ENCODE peak calls at places on chromosomes 6 and 20, in nine cellular contexts. M is spleen; N is CD8-positive, alpha-beta T cell; T is hepatocyte; E is fibroblast of lung; V is BJ; Q is coronary artery; Z is CD4-positive, CD25-positive, alpha-beta regulatory T cell; F is thoracic aorta. X is an unnamed sample.

GRCh38 chr6:134170844-134171243 is 118.4 kb upstream of the SLC2A12 start:
- DNase-seq in N (no peak), T (no peak), V (no peak), F (no peak), Z (no peak), E (peak), Q (no peak), M (no peak), X (no peak)

GRCh38 chr20:24965065-24965919 is 16.2 kb downstream of the CST7 start:
- DNase-seq in F (no peak), Q (no peak), V (no peak), T (no peak), Z (no peak), E (no peak), M (peak), N (no peak), X (no peak)

GRCh38 chr20:58692579-58693225 is at the start of gene NPEPL1:
- DNase-seq in N (peak), V (no peak), F (no peak), M (peak), Z (peak), T (peak), E (peak), Q (peak), X (peak)

GRCh38 chr20:2130668-2131067 is 29.0 kb downstream of the STK35 start:
- DNase-seq in Q (no peak), F (no peak), E (no peak), N (no peak), V (no peak), Z (no peak), T (no peak), M (peak), X (peak)

GRCh38 chr20:17227199-17227535 is 327 bp downstream of the PCSK2 start:
- DNase-seq in Z (no peak), T (peak), F (no peak), Q (no peak), V (no peak), E (no peak), N (no peak), M (no peak), X (peak)

GRCh38 chr6:79646006-79646405 is 14.9 kb downstream of the SH3BGRL2 start:
- DNase-seq in F (no peak), M (no peak), Q (no peak), T (no peak), V (no peak), Z (no peak), N (peak), E (no peak), X (no peak)

GRCh38 chr6:44504321-44504761 is 116.8 kb downstream of the CDC5L start:
- DNase-seq in T (no peak), N (no peak), V (no peak), E (peak), Z (no peak), M (no peak), F (no peak), Q (no peak), X (no peak)

GRCh38 chr6:69279805-69280204 is 517.0 kb downstream of the LMBRD1 start:
- DNase-seq in F (no peak), Z (no peak), Q (no peak), V (no peak), M (no peak), N (no peak), T (no peak), E (no peak), X (no peak)

GRCh38 chr6:144653885-144654505 is 368.9 kb downstream of the UTRN start:
- DNase-seq in E (no peak), N (no peak), Z (no peak), F (no peak), T (no peak), V (no peak), M (no peak), Q (no peak), X (no peak)

GRCh38 chr6:116010400-116011095 is 50.1 kb downstream of the FRK start:
- DNase-seq in N (peak), V (no peak), M (peak), E (peak), Z (peak), Q (peak), F (peak), T (peak), X (peak)

GRCh38 chr20:64010711-64011237 is 25.2 kb upstream of the C20orf204 start:
- DNase-seq in N (no peak), V (peak), Z (no peak), T (no peak), E (peak), M (no peak), Q (no peak), F (no peak), X (no peak)

GRCh38 chr20:63940472-63941266 is 15.5 kb downstream of the UCKL1 start:
- DNase-seq in N (no peak), F (no peak), V (no peak), Z (no peak), E (no peak), Q (no peak), T (no peak), M (peak), X (no peak)

GRCh38 chr6:42547407-42548329 is 16.2 kb upstream of the UBR2 start:
- DNase-seq in Q (peak), V (no peak), N (peak), Z (peak), M (peak), T (peak), E (peak), F (peak), X (peak)

GRCh38 chr6:164897523-164898094 is 411.8 kb downstream of the C6orf118 start:
- DNase-seq in F (no peak), V (no peak), T (no peak), M (no peak), Q (no peak), N (no peak), E (no peak), Z (no peak), X (peak)

GRCh38 chr20:5933802-5934436 is 16.4 kb downstream of the TRMT6 start:
- DNase-seq in N (no peak), Q (no peak), T (no peak), V (no peak), Z (no peak), M (no peak), F (no peak), E (peak), X (peak)

GRCh38 chr6:140485740-140486467 is 1111.5 kb upstream of the CITED2 start:
- DNase-seq in T (peak), M (no peak), V (peak), Q (no peak), Z (no peak), F (peak), E (peak), N (no peak), X (no peak)

GRCh38 chr20:1005452-1006027 is 3.4 kb upstream of the RSPO4 start:
- DNase-seq in T (peak), M (no peak), E (peak), F (no peak), N (no peak), Z (no peak), Q (peak), V (no peak), X (peak)

GRCh38 chr20:1900321-1900791 is 5.1 kb downstream of the SIRPA start:
- DNase-seq in V (peak), T (peak), N (no peak), F (no peak), Q (no peak), E (peak), Z (no peak), M (no peak), X (peak)

GRCh38 chr6:139550361-139550760 is 175.9 kb upstream of the CITED2 start:
- DNase-seq in M (no peak), V (no peak), Q (no peak), N (no peak), F (no peak), Z (no peak), T (no peak), E (no peak), X (no peak)

GRCh38 chr6:98834060-98835031 is at the start of gene POU3F2:
- DNase-seq in M (peak), Z (peak), F (peak), N (peak), T (peak), E (peak), V (peak), Q (peak), X (peak)

GRCh38 chr6:98836025-98836961 is 1.9 kb downstream of the POU3F2 start:
- DNase-seq in Z (no peak), T (no peak), N (no peak), Q (no peak), V (no peak), F (no peak), E (no peak), M (no peak), X (peak)

GRCh38 chr6:98833101-98834059 is 994 bp upstream of the POU3F2 start:
- DNase-seq in Z (no peak), Q (no peak), T (peak), M (peak), E (peak), V (no peak), F (no peak), N (no peak), X (peak)

GRCh38 chr6:98836962-98837944 is 2.9 kb downstream of the POU3F2 start:
- DNase-seq in E (no peak), M (no peak), F (no peak), Z (no peak), T (no peak), N (no peak), V (no peak), Q (no peak), X (no peak)

GRCh38 chr6:98835149-98836024 is 1.0 kb downstream of the POU3F2 start:
- DNase-seq in V (no peak), E (no peak), N (no peak), F (no peak), T (peak), M (peak), Q (no peak), Z (no peak), X (peak)
- H3K4me3 ChIP-seq in V (peak), E (no peak), N (no peak), F (peak), T (no peak), M (peak), Q (peak), Z (peak), X (peak)

GRCh38 chr6:13371421-13372072 is 43.2 kb upstream of the TBC1D7 start:
- DNase-seq in F (no peak), Q (no peak), N (no peak), M (no peak), Z (no peak), E (no peak), T (no peak), V (no peak), X (no peak)
- H3K4me3 ChIP-seq in F (no peak), Q (no peak), N (no peak), M (no peak), Z (no peak), E (no peak), T (no peak), V (no peak), X (no peak)

GRCh38 chr6:142087950-142088857 is 44.5 kb upstream of the GJE1 start:
- DNase-seq in T (no peak), N (no peak), E (no peak), V (no peak), Z (no peak), M (no peak), Q (no peak), F (no peak), X (no peak)

DNA sequence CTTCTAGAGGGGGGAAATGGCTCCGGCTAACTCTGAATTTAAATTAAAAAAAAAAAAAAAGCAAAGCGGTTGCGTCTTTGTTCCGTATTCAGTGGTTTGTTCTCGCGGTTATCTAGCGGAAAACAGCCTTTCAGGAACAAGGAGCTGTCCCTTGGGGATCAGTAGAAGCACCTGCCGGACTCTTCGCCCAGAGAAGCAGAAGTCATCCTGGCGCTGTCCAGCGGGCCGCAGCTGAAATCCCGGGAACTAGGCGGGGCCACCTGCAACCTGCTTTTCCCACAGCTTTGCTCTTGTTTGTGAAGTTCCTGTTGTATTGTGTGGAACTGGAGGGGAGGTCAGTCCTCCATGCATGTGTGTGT is 43.9 kb upstream of the GJE1 start:
- DNase-seq in T (peak), M (no peak), N (no peak), Q (no peak), V (peak), F (no peak), Z (no peak), E (peak), X (peak)
- H3K4me3 ChIP-seq in T (no peak), M (no peak), N (no peak), Q (no peak), V (no peak), F (no peak), Z (no peak), E (no peak), X (no peak)

GRCh38 chr6:148508401-148509151 is 165.9 kb downstream of the SASH1 start:
- DNase-seq in T (peak), Z (no peak), N (no peak), F (no peak), V (no peak), E (peak), Q (no peak), M (no peak), X (peak)

GRCh38 chr6:148507774-148508173 is 165.1 kb downstream of the SASH1 start:
- DNase-seq in V (no peak), M (no peak), E (peak), Q (no peak), T (no peak), Z (no peak), F (no peak), N (no peak), X (no peak)

GRCh38 chr6:148513145-148514071 is 170.8 kb downstream of the SASH1 start:
- DNase-seq in V (no peak), T (no peak), M (no peak), F (no peak), E (peak), N (no peak), Q (no peak), Z (no peak), X (peak)

GRCh38 chr6:148509152-148509571 is 166.5 kb downstream of the SASH1 start:
- DNase-seq in M (no peak), E (peak), T (no peak), N (no peak), F (no peak), Z (no peak), V (no peak), Q (no peak), X (no peak)

DNA sequence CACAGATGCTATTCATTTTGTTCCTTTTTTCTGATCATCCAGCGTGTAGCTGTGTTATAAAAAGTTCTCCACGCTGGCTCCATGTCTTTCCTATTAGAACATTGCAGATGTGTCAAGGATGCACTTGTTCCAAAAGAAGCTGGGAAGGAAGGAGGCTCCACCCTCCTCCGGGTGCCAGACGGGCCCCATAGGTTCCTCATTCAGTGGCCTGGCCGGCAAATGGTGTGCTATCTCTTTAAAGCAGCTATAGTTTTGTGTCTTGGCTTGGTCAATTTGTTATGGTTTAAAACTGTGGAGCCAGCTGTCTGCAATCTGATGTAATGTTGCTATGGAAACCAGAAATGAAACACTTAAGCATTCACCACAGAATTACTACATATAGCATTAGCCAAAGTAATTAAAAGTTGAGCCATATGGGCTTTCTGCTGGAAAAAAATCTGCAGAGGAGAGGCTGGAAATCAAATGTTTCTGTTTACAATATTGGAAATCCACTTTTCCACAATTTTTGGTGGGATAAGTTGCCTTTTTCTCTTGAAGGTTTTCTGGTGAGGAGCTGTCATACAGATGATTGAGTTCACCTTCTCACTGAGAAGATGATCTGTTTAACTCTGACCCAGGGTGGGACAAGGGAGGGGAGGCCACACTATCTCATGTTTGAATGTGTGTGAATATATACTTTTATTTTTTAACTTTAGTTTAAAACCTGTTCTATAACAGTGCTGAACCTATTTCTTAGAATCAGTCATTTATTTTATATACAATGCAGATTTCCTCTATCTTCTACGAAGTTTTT is 167.3 kb downstream of the SASH1 start:
- DNase-seq in V (peak), Q (peak), M (no peak), F (no peak), T (peak), N (no peak), Z (no peak), E (peak), X (no peak)
- H3K4me3 ChIP-seq in V (peak), Q (peak), M (peak), F (peak), T (no peak), N (no peak), Z (no peak), E (peak), X (no peak)

DNA sequence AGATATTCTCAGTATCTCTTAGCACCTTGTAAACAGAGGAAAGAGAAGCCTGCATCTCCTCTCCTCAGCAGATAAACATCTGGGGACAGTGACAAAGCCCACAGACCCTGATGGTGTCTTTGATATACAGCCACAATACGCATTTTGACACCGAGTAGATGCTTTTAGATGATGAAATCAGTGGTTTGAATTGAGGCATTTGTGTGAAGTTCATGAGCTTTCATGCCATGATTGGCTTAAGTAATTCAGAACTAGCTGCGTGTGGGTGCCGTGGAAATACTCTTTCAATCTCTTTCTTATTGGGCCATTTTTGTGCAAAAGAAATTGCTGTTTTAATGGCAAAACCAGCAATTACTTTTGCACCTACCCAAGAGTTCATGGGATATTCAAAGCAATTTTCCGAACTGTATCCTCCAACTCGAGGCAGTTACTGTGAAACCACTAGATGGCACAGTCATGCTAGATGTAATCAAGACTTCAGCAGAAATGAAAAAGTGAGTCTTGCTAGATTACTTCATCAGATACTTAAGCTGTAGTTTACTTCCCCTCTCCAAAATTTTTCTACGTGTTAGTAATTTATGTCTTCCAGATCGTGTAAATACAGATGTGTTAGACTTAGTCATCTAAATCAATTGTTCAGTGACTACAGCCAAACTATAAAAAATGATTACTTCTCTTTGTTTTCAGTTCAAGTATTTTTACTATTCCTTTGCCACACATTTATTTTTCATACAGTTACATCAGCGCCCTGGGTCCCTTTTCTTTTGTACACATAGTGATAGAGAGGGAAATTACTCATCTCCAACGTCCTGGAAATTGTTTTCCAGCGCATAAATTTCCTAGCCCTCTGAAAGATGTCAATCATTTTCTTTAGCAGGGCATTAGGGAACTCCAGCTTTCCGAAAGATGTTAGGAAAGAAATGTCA is 49.4 kb downstream of the IYD start:
- DNase-seq in V (peak), F (no peak), T (peak), Q (no peak), E (peak), M (no peak), N (no peak), Z (no peak), X (peak)
- H3K4me3 ChIP-seq in V (peak), F (peak), T (no peak), Q (peak), E (peak), M (peak), N (peak), Z (peak), X (no peak)

GRCh38 chr20:50885068-50885467 is 46.2 kb downstream of the ADNP start:
- DNase-seq in Q (no peak), F (no peak), V (no peak), Z (no peak), N (no peak), E (no peak), T (no peak), M (peak), X (peak)

GRCh38 chr20:50891138-50891537 is 40.1 kb downstream of the ADNP start:
- DNase-seq in N (no peak), T (no peak), M (peak), V (no peak), Q (no peak), E (peak), Z (no peak), F (no peak), X (no peak)

GRCh38 chr20:50885781-50886180 is 45.5 kb downstream of the ADNP start:
- DNase-seq in Z (no peak), V (no peak), T (no peak), F (no peak), Q (no peak), E (no peak), M (peak), N (no peak), X (no peak)

GRCh38 chr20:50883856-50884255 is 47.4 kb downstream of the ADNP start:
- DNase-seq in F (no peak), M (peak), E (no peak), T (no peak), V (no peak), Q (no peak), Z (no peak), N (no peak), X (peak)

DNA sequence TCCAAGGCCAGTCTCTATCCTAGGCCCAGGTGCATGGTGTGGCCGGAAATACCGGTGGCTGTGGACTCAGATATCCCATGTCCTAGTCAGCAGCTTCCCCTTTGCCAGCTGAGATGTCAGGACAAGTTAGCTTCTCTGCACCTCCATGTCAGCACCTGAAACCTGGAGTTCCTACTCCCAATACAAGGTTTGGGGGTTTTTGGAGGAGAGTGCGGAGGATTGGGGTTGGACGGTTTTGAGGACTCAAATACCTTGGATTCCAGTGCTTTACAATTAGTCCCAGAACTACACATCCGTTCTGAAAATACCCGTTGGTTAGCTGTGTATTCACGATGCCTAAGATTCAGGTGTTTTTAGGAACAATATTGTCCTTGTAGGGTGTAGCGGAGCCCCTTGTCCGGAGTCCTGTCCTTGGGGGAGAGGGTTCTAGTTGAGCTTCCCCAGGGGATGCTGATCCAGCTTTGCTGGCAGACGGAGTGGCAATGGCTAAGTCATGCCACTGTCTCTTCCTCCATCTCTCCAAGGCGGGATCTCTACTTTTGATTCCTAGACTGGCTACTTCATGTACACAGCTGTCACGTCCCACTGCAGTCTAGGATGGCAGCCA is 45.0 kb downstream of the ADNP start:
- DNase-seq in F (no peak), M (peak), Q (no peak), T (no peak), Z (no peak), E (no peak), V (no peak), N (no peak), X (no peak)
- H3K4me3 ChIP-seq in F (no peak), M (no peak), Q (no peak), T (no peak), Z (no peak), E (no peak), V (no peak), N (no peak), X (no peak)

X was measured in H7.